ENCODE peak calls at places on chromosomes 2 and 18, in seven cellular contexts. L is uterus; Z is NCI-H2029; A is IMR-90; R is fibroblast of the aortic adventitia; D is activated CD4-positive, alpha-beta T cell treated with anti-CD3 and anti-CD28 coated beads for 36 hours; C is iPS DF 6.9. V is an unnamed sample.

GRCh38 chr18:33755918-33756590 is 178.0 kb downstream of the ASXL3 start:
- DNase-seq in L (no peak), Z (peak), A (peak), R (peak), D (no peak), C (no peak), V (no peak)

GRCh38 chr2:219663116-219663762 is 35.8 kb downstream of the SLC4A3 start:
- DNase-seq in L (no peak), Z (no peak), A (no peak), R (no peak), D (no peak), C (no peak), V (no peak)

GRCh38 chr2:11017921-11018320 is 106.2 kb downstream of the KCNF1 start:
- DNase-seq in L (no peak), Z (no peak), A (no peak), R (no peak), D (no peak), C (no peak), V (no peak)

GRCh38 chr18:48841381-48842258 is 109.1 kb downstream of the SMAD7 start:
- DNase-seq in L (no peak), Z (no peak), A (peak), R (peak), D (no peak), C (no peak), V (no peak)

GRCh38 chr18:38369772-38370690 is 804.4 kb upstream of the CELF4 start:
- DNase-seq in L (no peak), Z (no peak), A (no peak), R (no peak), D (no peak), C (no peak), V (no peak)

GRCh38 chr2:53131416-53131815 is 636.2 kb upstream of the CHAC2 start:
- DNase-seq in L (no peak), Z (no peak), A (peak), R (peak), D (no peak), C (no peak), V (no peak)

GRCh38 chr2:191316246-191316645 is 71.0 kb downstream of the MYO1B start:
- DNase-seq in L (no peak), Z (no peak), A (peak), R (peak), D (no peak), C (no peak), V (no peak)

GRCh38 chr2:157439792-157440186 is 4.1 kb downstream of the CYTIP start:
- DNase-seq in L (no peak), Z (no peak), A (no peak), R (no peak), D (peak), C (no peak), V (no peak)

GRCh38 chr18:76816127-76816526 is 6.2 kb upstream of the ZNF236 start:
- DNase-seq in L (no peak), Z (no peak), A (no peak), R (no peak), D (no peak), C (no peak), V (no peak)

GRCh38 chr2:172328103-172328835 is 99.1 kb upstream of the ITGA6 start:
- DNase-seq in L (no peak), Z (no peak), A (peak), R (peak), D (no peak), C (no peak), V (no peak)

GRCh38 chr18:51490417-51490816 is 292.9 kb upstream of the MEX3C start:
- DNase-seq in L (no peak), Z (no peak), A (no peak), R (no peak), D (no peak), C (no peak), V (no peak)

GRCh38 chr2:172296267-172297046 is 130.9 kb upstream of the ITGA6 start:
- DNase-seq in L (no peak), Z (no peak), A (no peak), R (peak), D (no peak), C (no peak), V (no peak)

GRCh38 chr18:48405108-48405507 is 4.1 kb downstream of the ZBTB7C start:
- DNase-seq in L (no peak), Z (no peak), A (peak), R (peak), D (peak), C (no peak), V (no peak)

GRCh38 chr2:101089942-101090799 is 61.0 kb downstream of the TBC1D8 start:
- DNase-seq in L (no peak), Z (no peak), A (no peak), R (no peak), D (no peak), C (no peak), V (no peak)

GRCh38 chr18:61398961-61399632 is 65.9 kb downstream of the CDH20 start:
- DNase-seq in L (no peak), Z (no peak), A (peak), R (peak), D (no peak), C (no peak), V (no peak)

GRCh38 chr2:15956751-15957736 is 16.7 kb downstream of the MYCN start:
- DNase-seq in L (no peak), Z (no peak), A (no peak), R (no peak), D (no peak), C (no peak), V (no peak)

GRCh38 chr18:10010611-10011015 is 96.8 kb downstream of the VAPA start:
- DNase-seq in L (peak), Z (no peak), A (peak), R (peak), D (no peak), C (no peak), V (no peak)

GRCh38 chr2:157990173-157990572 is 111.5 kb upstream of the UPP2 start:
- DNase-seq in L (no peak), Z (no peak), A (no peak), R (no peak), D (no peak), C (peak), V (no peak)

GRCh38 chr18:46531472-46531871 is 125.5 kb downstream of the LOXHD1 start:
- DNase-seq in L (no peak), Z (no peak), A (no peak), R (no peak), D (no peak), C (no peak), V (no peak)

GRCh38 chr2:166451451-166451850 is 42.6 kb downstream of the SCN7A start:
- DNase-seq in L (no peak), Z (no peak), A (peak), R (no peak), D (no peak), C (no peak), V (no peak)

GRCh38 chr2:239588451-239589269 is 187.8 kb upstream of the HDAC4 start:
- DNase-seq in L (no peak), Z (no peak), A (no peak), R (no peak), D (no peak), C (no peak), V (no peak)

GRCh38 chr2:192087398-192087958 is 107.3 kb downstream of the TMEFF2 start:
- DNase-seq in L (no peak), Z (peak), A (no peak), R (no peak), D (no peak), C (no peak), V (no peak)

GRCh38 chr2:234606906-234607305 is 110.0 kb upstream of the ARL4C start:
- DNase-seq in L (no peak), Z (no peak), A (peak), R (peak), D (no peak), C (no peak), V (no peak)

GRCh38 chr18:72799106-72799505 is 68.7 kb downstream of the NETO1 start:
- DNase-seq in L (no peak), Z (no peak), A (no peak), R (no peak), D (no peak), C (no peak), V (no peak)

GRCh38 chr2:149009928-149010461 is 28.5 kb upstream of the LYPD6B start:
- DNase-seq in L (no peak), Z (no peak), A (no peak), R (no peak), D (no peak), C (no peak), V (no peak)

GRCh38 chr2:149857344-149857743 is 269.8 kb upstream of the MMADHC start:
- DNase-seq in L (no peak), Z (no peak), A (peak), R (peak), D (no peak), C (no peak), V (no peak)

GRCh38 chr2:179825494-179825893 is 35.9 kb downstream of the ZNF385B start:
- DNase-seq in L (no peak), Z (no peak), A (no peak), R (peak), D (no peak), C (no peak), V (no peak)

GRCh38 chr2:62029910-62030309 is 124.4 kb downstream of the COMMD1 start:
- DNase-seq in L (no peak), Z (no peak), A (no peak), R (no peak), D (no peak), C (no peak), V (no peak)

GRCh38 chr2:134705861-134706586 is 12.8 kb downstream of the TMEM163 start:
- DNase-seq in L (no peak), Z (no peak), A (no peak), R (no peak), D (no peak), C (no peak), V (no peak)

GRCh38 chr18:63881851-63882250 is 5.7 kb upstream of the SERPINB2 start:
- DNase-seq in L (no peak), Z (no peak), A (peak), R (peak), D (peak), C (no peak), V (no peak)

GRCh38 chr2:55138546-55139288 is 88.5 kb upstream of the RTN4 start:
- DNase-seq in L (no peak), Z (no peak), A (no peak), R (no peak), D (no peak), C (no peak), V (no peak)

GRCh38 chr2:39243469-39244123 is at the start of gene CDKL4:
- DNase-seq in L (no peak), Z (peak), A (no peak), R (no peak), D (peak), C (no peak), V (peak)

GRCh38 chr2:84435331-84436081 is 23.6 kb downstream of the SUCLG1 start:
- DNase-seq in L (no peak), Z (no peak), A (peak), R (peak), D (no peak), C (no peak), V (no peak)

V was measured in T-helper 17 cell.